ENCODE peak calls at places on chromosomes 7 and 10, in five cellular contexts. One of them, this sample, is unnamed.

GRCh38 chr7:4068286-4068685 is 613.8 kb upstream of the FOXK1 start:
- DNase-seq in endothelial cell: no peak
- DNase-seq in adrenal gland: no peak
- DNase-seq in BE2C: no peak
- DNase-seq in nephron progenitor cell: no peak
- DNase-seq in this sample: no peak

GRCh38 chr7:131188367-131189339 is 139.0 kb upstream of the MKLN1 start:
- DNase-seq in endothelial cell: no peak
- DNase-seq in adrenal gland: peak
- DNase-seq in BE2C: no peak
- DNase-seq in nephron progenitor cell: no peak
- DNase-seq in this sample: no peak

GRCh38 chr10:32548208-32548607 is 102.3 kb downstream of the CCDC7 start:
- DNase-seq in endothelial cell: no peak
- DNase-seq in adrenal gland: no peak
- DNase-seq in BE2C: no peak
- DNase-seq in nephron progenitor cell: no peak
- DNase-seq in this sample: no peak

GRCh38 chr10:66218981-66219587 is 706.8 kb upstream of the LRRTM3 start:
- DNase-seq in endothelial cell: no peak
- DNase-seq in adrenal gland: no peak
- DNase-seq in BE2C: no peak
- DNase-seq in nephron progenitor cell: no peak
- DNase-seq in this sample: no peak

GRCh38 chr7:2190531-2190930 is 42.2 kb downstream of the MAD1L1 start:
- DNase-seq in endothelial cell: no peak
- DNase-seq in adrenal gland: no peak
- DNase-seq in BE2C: no peak
- DNase-seq in nephron progenitor cell: no peak
- DNase-seq in this sample: no peak

GRCh38 chr7:47538846-47539311 is 43.0 kb downstream of the TNS3 start:
- DNase-seq in endothelial cell: no peak
- DNase-seq in adrenal gland: no peak
- DNase-seq in BE2C: no peak
- DNase-seq in nephron progenitor cell: no peak
- DNase-seq in this sample: no peak

GRCh38 chr10:103241262-103242011 is 4.2 kb upstream of the RPEL1 start:
- DNase-seq in endothelial cell: no peak
- DNase-seq in adrenal gland: peak
- DNase-seq in BE2C: peak
- DNase-seq in nephron progenitor cell: no peak
- DNase-seq in this sample: no peak

GRCh38 chr10:48652344-48652743 is 32.3 kb upstream of the WDFY4 start:
- DNase-seq in endothelial cell: no peak
- DNase-seq in adrenal gland: no peak
- DNase-seq in BE2C: no peak
- DNase-seq in nephron progenitor cell: no peak
- DNase-seq in this sample: no peak

GRCh38 chr10:95440756-95441546 is 120.2 kb downstream of the SORBS1 start:
- DNase-seq in endothelial cell: no peak
- DNase-seq in adrenal gland: no peak
- DNase-seq in BE2C: no peak
- DNase-seq in nephron progenitor cell: no peak
- DNase-seq in this sample: no peak

GRCh38 chr10:42963302-42963701 is 113.6 kb upstream of the RET start:
- DNase-seq in endothelial cell: no peak
- DNase-seq in adrenal gland: no peak
- DNase-seq in BE2C: no peak
- DNase-seq in nephron progenitor cell: no peak
- DNase-seq in this sample: peak

GRCh38 chr10:131500892-131501291 is 189.4 kb upstream of the TCERG1L start:
- DNase-seq in endothelial cell: no peak
- DNase-seq in adrenal gland: no peak
- DNase-seq in BE2C: no peak
- DNase-seq in nephron progenitor cell: no peak
- DNase-seq in this sample: no peak

GRCh38 chr10:60495357-60495756 is 105.7 kb upstream of the ANK3 start:
- DNase-seq in endothelial cell: no peak
- DNase-seq in adrenal gland: no peak
- DNase-seq in BE2C: no peak
- DNase-seq in nephron progenitor cell: no peak
- DNase-seq in this sample: no peak

GRCh38 chr7:117937726-117938483 is 64.7 kb upstream of the CTTNBP2 start:
- DNase-seq in endothelial cell: no peak
- DNase-seq in adrenal gland: no peak
- DNase-seq in BE2C: no peak
- DNase-seq in nephron progenitor cell: no peak
- DNase-seq in this sample: no peak

GRCh38 chr7:73799282-73800141 is 29.4 kb upstream of the CLDN3 start:
- DNase-seq in endothelial cell: no peak
- DNase-seq in adrenal gland: no peak
- DNase-seq in BE2C: no peak
- DNase-seq in nephron progenitor cell: no peak
- DNase-seq in this sample: no peak

GRCh38 chr10:14396441-14397048 is 65.8 kb upstream of the FRMD4A start:
- DNase-seq in endothelial cell: no peak
- DNase-seq in adrenal gland: no peak
- DNase-seq in BE2C: no peak
- DNase-seq in nephron progenitor cell: no peak
- DNase-seq in this sample: no peak

GRCh38 chr7:18087687-18088078 is 60.0 kb upstream of the PRPS1L1 start:
- DNase-seq in endothelial cell: peak
- DNase-seq in adrenal gland: no peak
- DNase-seq in BE2C: no peak
- DNase-seq in nephron progenitor cell: peak
- DNase-seq in this sample: peak

GRCh38 chr7:121019018-121019417 is 30.5 kb downstream of the CPED1 start:
- DNase-seq in endothelial cell: no peak
- DNase-seq in adrenal gland: no peak
- DNase-seq in BE2C: no peak
- DNase-seq in nephron progenitor cell: no peak
- DNase-seq in this sample: no peak

GRCh38 chr10:609868-610545 is 79.5 kb downstream of the DIP2C start:
- DNase-seq in endothelial cell: no peak
- DNase-seq in adrenal gland: peak
- DNase-seq in BE2C: no peak
- DNase-seq in nephron progenitor cell: no peak
- DNase-seq in this sample: no peak

GRCh38 chr10:91433620-91434019 is 23.5 kb downstream of the HECTD2 start:
- DNase-seq in endothelial cell: no peak
- DNase-seq in adrenal gland: no peak
- DNase-seq in BE2C: no peak
- DNase-seq in nephron progenitor cell: no peak
- DNase-seq in this sample: no peak

GRCh38 chr7:84247591-84247990 is 53.0 kb upstream of the SEMA3A start:
- DNase-seq in endothelial cell: no peak
- DNase-seq in adrenal gland: no peak
- DNase-seq in BE2C: no peak
- DNase-seq in nephron progenitor cell: no peak
- DNase-seq in this sample: no peak

GRCh38 chr10:88233870-88234269 is 349.2 kb downstream of the RNLS start:
- DNase-seq in endothelial cell: no peak
- DNase-seq in adrenal gland: no peak
- DNase-seq in BE2C: no peak
- DNase-seq in nephron progenitor cell: no peak
- DNase-seq in this sample: no peak

GRCh38 chr7:71695189-71695588 is 563.2 kb downstream of the GALNT17 start:
- DNase-seq in endothelial cell: no peak
- DNase-seq in adrenal gland: no peak
- DNase-seq in BE2C: no peak
- DNase-seq in nephron progenitor cell: no peak
- DNase-seq in this sample: peak

GRCh38 chr10:83667594-83667993 is 471.7 kb upstream of the GHITM start:
- DNase-seq in endothelial cell: no peak
- DNase-seq in adrenal gland: no peak
- DNase-seq in BE2C: no peak
- DNase-seq in nephron progenitor cell: no peak
- DNase-seq in this sample: no peak

GRCh38 chr10:97534746-97535367 is 36.1 kb downstream of the UBTD1 start:
- DNase-seq in endothelial cell: peak
- DNase-seq in adrenal gland: peak
- DNase-seq in BE2C: peak
- DNase-seq in nephron progenitor cell: peak
- DNase-seq in this sample: peak

GRCh38 chr10:5584895-5585516 is 60.2 kb downstream of the CALML3 start:
- DNase-seq in endothelial cell: no peak
- DNase-seq in adrenal gland: no peak
- DNase-seq in BE2C: no peak
- DNase-seq in nephron progenitor cell: no peak
- DNase-seq in this sample: no peak

GRCh38 chr10:129382401-129382800 is 84.6 kb upstream of the MGMT start:
- DNase-seq in endothelial cell: no peak
- DNase-seq in adrenal gland: no peak
- DNase-seq in BE2C: no peak
- DNase-seq in nephron progenitor cell: no peak
- DNase-seq in this sample: no peak

GRCh38 chr7:51066405-51066882 is 250.2 kb downstream of the COBL start:
- DNase-seq in endothelial cell: no peak
- DNase-seq in adrenal gland: no peak
- DNase-seq in BE2C: no peak
- DNase-seq in nephron progenitor cell: no peak
- DNase-seq in this sample: no peak

GRCh38 chr10:98676895-98677294 is 230.2 kb upstream of the HPS1 start:
- DNase-seq in endothelial cell: no peak
- DNase-seq in adrenal gland: no peak
- DNase-seq in BE2C: no peak
- DNase-seq in nephron progenitor cell: no peak
- DNase-seq in this sample: no peak
- TF ChIP-seq CTCF in endothelial cell: peak
- TF ChIP-seq CTCF in adrenal gland: no peak
- TF ChIP-seq CTCF in BE2C: no peak
- TF ChIP-seq CTCF in nephron progenitor cell: peak
- TF ChIP-seq CTCF in this sample: no peak

GRCh38 chr10:34979938-34980337 is 110.2 kb downstream of the CUL2 start:
- DNase-seq in endothelial cell: no peak
- DNase-seq in adrenal gland: no peak
- DNase-seq in BE2C: no peak
- DNase-seq in nephron progenitor cell: no peak
- DNase-seq in this sample: no peak

GRCh38 chr10:34981834-34982233 is 108.3 kb downstream of the CUL2 start:
- DNase-seq in endothelial cell: no peak
- DNase-seq in adrenal gland: no peak
- DNase-seq in BE2C: no peak
- DNase-seq in nephron progenitor cell: no peak
- DNase-seq in this sample: no peak

GRCh38 chr10:34988397-34989067 is 101.6 kb downstream of the CUL2 start:
- DNase-seq in endothelial cell: no peak
- DNase-seq in adrenal gland: no peak
- DNase-seq in BE2C: no peak
- DNase-seq in nephron progenitor cell: no peak
- DNase-seq in this sample: no peak

GRCh38 chr10:34985146-34985545 is 105.0 kb downstream of the CUL2 start:
- DNase-seq in endothelial cell: no peak
- DNase-seq in adrenal gland: no peak
- DNase-seq in BE2C: no peak
- DNase-seq in nephron progenitor cell: no peak
- DNase-seq in this sample: no peak

DNA sequence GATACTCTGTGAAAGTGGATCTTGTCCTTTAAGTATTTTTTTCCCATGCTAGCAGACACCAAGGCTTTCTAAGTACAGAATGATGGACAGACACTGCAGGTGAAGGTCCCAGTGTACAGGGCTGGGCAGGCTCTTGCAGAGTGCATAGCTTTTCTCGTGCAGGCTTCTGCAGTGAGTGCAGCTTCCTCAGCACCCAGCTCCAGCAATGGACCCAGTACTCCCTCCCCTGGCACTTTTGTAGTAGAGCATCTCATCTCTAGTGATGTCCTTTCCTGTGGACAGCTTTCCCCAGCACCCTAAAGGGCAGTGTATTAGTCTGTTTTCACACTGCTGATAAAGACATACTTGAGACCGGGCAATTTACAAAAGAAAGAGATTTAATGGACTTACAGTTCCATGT is 104.3 kb downstream of the CUL2 start:
- DNase-seq in endothelial cell: no peak
- DNase-seq in adrenal gland: no peak
- DNase-seq in BE2C: peak
- DNase-seq in nephron progenitor cell: no peak
- DNase-seq in this sample: no peak
- TF ChIP-seq CTCF in endothelial cell: no peak
- TF ChIP-seq CTCF in adrenal gland: no peak
- TF ChIP-seq CTCF in BE2C: peak
- TF ChIP-seq CTCF in nephron progenitor cell: no peak
- TF ChIP-seq CTCF in this sample: no peak

GRCh38 chr7:11831727-11832495 is at the start of gene THSD7A:
- DNase-seq in endothelial cell: peak
- DNase-seq in adrenal gland: peak
- DNase-seq in BE2C: peak
- DNase-seq in nephron progenitor cell: peak
- DNase-seq in this sample: peak
- TF ChIP-seq CTCF in endothelial cell: no peak
- TF ChIP-seq CTCF in adrenal gland: no peak
- TF ChIP-seq CTCF in BE2C: no peak
- TF ChIP-seq CTCF in nephron progenitor cell: no peak
- TF ChIP-seq CTCF in this sample: no peak

GRCh38 chr7:91091631-91092030 is 172.6 kb upstream of the FZD1 start:
- DNase-seq in endothelial cell: no peak
- DNase-seq in adrenal gland: no peak
- DNase-seq in BE2C: no peak
- DNase-seq in nephron progenitor cell: no peak
- DNase-seq in this sample: no peak

GRCh38 chr7:91090684-91091083 is 173.5 kb upstream of the FZD1 start:
- DNase-seq in endothelial cell: no peak
- DNase-seq in adrenal gland: no peak
- DNase-seq in BE2C: no peak
- DNase-seq in nephron progenitor cell: no peak
- DNase-seq in this sample: no peak

GRCh38 chr7:91093181-91093580 is 171.1 kb upstream of the FZD1 start:
- DNase-seq in endothelial cell: no peak
- DNase-seq in adrenal gland: no peak
- DNase-seq in BE2C: no peak
- DNase-seq in nephron progenitor cell: no peak
- DNase-seq in this sample: no peak

GRCh38 chr7:91088156-91088555 is 176.1 kb upstream of the FZD1 start:
- DNase-seq in endothelial cell: no peak
- DNase-seq in adrenal gland: no peak
- DNase-seq in BE2C: no peak
- DNase-seq in nephron progenitor cell: no peak
- DNase-seq in this sample: no peak

DNA sequence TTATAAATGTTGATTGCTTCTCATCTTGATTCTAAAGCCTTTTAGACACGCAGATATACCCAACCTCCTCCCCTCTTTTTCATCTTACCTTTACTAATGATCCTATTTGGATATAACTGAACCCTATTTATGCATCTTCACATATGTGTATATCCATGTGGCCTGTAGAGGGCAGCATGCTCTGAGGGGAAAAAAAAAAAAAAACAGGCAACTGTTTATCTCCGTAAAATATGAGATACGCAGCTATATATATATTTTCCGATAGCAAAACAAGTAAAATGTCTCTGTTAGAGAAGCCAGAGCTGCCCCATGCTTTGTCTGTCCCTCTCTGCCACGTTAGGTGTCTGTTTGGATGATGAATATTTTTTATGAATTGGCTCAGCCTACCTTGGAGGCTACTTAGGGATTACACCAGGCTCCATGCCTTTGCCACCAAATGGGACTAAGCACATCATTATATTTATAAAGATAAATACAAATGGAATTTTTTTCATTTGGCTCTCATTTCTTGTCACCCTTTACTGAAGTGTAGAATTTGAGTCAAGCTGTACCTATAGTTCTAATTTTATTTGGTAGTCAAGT is 174.8 kb upstream of the FZD1 start:
- DNase-seq in endothelial cell: no peak
- DNase-seq in adrenal gland: no peak
- DNase-seq in BE2C: no peak
- DNase-seq in nephron progenitor cell: no peak
- DNase-seq in this sample: no peak
- TF ChIP-seq CTCF in endothelial cell: peak
- TF ChIP-seq CTCF in adrenal gland: peak
- TF ChIP-seq CTCF in BE2C: peak
- TF ChIP-seq CTCF in nephron progenitor cell: peak
- TF ChIP-seq CTCF in this sample: peak

This sample was measured in glutamatergic neuron.